ENCODE peak calls at places on chromosomes 13 and 19, in ten cellular contexts. One of them, this sample, is unnamed.

GRCh38 chr13:48978942-48979601 is 3.4 kb downstream of the FNDC3A start:
- DNase-seq in mammary epithelial cell: no peak
- DNase-seq in AG04450: no peak
- DNase-seq in body of pancreas: no peak
- DNase-seq in HAP-1: no peak
- DNase-seq in fibroblast of villous mesenchyme: peak
- DNase-seq in A549: no peak
- DNase-seq in choroid plexus epithelial cell: no peak
- DNase-seq in LNCaP clone FGC: no peak
- DNase-seq in endothelial cell of umbilical vein: no peak
- DNase-seq in this sample: no peak

GRCh38 chr13:108020027-108020426 is 195.3 kb downstream of the LIG4 start:
- DNase-seq in mammary epithelial cell: no peak
- DNase-seq in AG04450: no peak
- DNase-seq in body of pancreas: no peak
- DNase-seq in HAP-1: no peak
- DNase-seq in fibroblast of villous mesenchyme: no peak
- DNase-seq in A549: no peak
- DNase-seq in choroid plexus epithelial cell: no peak
- DNase-seq in LNCaP clone FGC: no peak
- DNase-seq in endothelial cell of umbilical vein: no peak
- DNase-seq in this sample: no peak

GRCh38 chr19:1474765-1475351 is 4.2 kb downstream of the C19orf25 start:
- DNase-seq in mammary epithelial cell: no peak
- DNase-seq in AG04450: no peak
- DNase-seq in body of pancreas: no peak
- DNase-seq in HAP-1: no peak
- DNase-seq in fibroblast of villous mesenchyme: no peak
- DNase-seq in A549: no peak
- DNase-seq in choroid plexus epithelial cell: no peak
- DNase-seq in LNCaP clone FGC: no peak
- DNase-seq in endothelial cell of umbilical vein: no peak
- DNase-seq in this sample: no peak

GRCh38 chr19:17687141-17687856 is 855 bp downstream of the UNC13A start:
- DNase-seq in mammary epithelial cell: no peak
- DNase-seq in AG04450: no peak
- DNase-seq in body of pancreas: no peak
- DNase-seq in HAP-1: no peak
- DNase-seq in fibroblast of villous mesenchyme: no peak
- DNase-seq in A549: peak
- DNase-seq in choroid plexus epithelial cell: no peak
- DNase-seq in LNCaP clone FGC: no peak
- DNase-seq in endothelial cell of umbilical vein: no peak
- DNase-seq in this sample: no peak

GRCh38 chr19:14563989-14564650 is 7.7 kb downstream of the NDUFB7 start:
- DNase-seq in mammary epithelial cell: peak
- DNase-seq in AG04450: no peak
- DNase-seq in body of pancreas: peak
- DNase-seq in HAP-1: peak
- DNase-seq in fibroblast of villous mesenchyme: peak
- DNase-seq in A549: peak
- DNase-seq in choroid plexus epithelial cell: peak
- DNase-seq in LNCaP clone FGC: no peak
- DNase-seq in endothelial cell of umbilical vein: no peak
- DNase-seq in this sample: no peak

GRCh38 chr13:106610511-106610910 is 42.6 kb upstream of the ARGLU1 start:
- DNase-seq in mammary epithelial cell: peak
- DNase-seq in AG04450: peak
- DNase-seq in body of pancreas: no peak
- DNase-seq in HAP-1: no peak
- DNase-seq in fibroblast of villous mesenchyme: no peak
- DNase-seq in A549: no peak
- DNase-seq in choroid plexus epithelial cell: peak
- DNase-seq in LNCaP clone FGC: no peak
- DNase-seq in endothelial cell of umbilical vein: no peak
- DNase-seq in this sample: no peak

GRCh38 chr19:47200530-47200929 is 30.5 kb downstream of the BBC3 start:
- DNase-seq in mammary epithelial cell: no peak
- DNase-seq in AG04450: no peak
- DNase-seq in body of pancreas: no peak
- DNase-seq in HAP-1: no peak
- DNase-seq in fibroblast of villous mesenchyme: no peak
- DNase-seq in A549: no peak
- DNase-seq in choroid plexus epithelial cell: no peak
- DNase-seq in LNCaP clone FGC: no peak
- DNase-seq in endothelial cell of umbilical vein: no peak
- DNase-seq in this sample: no peak

GRCh38 chr13:66237411-66238062 is 992.6 kb downstream of the PCDH9 start:
- DNase-seq in mammary epithelial cell: no peak
- DNase-seq in AG04450: no peak
- DNase-seq in body of pancreas: no peak
- DNase-seq in HAP-1: peak
- DNase-seq in fibroblast of villous mesenchyme: no peak
- DNase-seq in A549: peak
- DNase-seq in choroid plexus epithelial cell: peak
- DNase-seq in LNCaP clone FGC: no peak
- DNase-seq in endothelial cell of umbilical vein: no peak
- DNase-seq in this sample: no peak

GRCh38 chr13:75256922-75257321 is 225.0 kb downstream of the TBC1D4 start:
- DNase-seq in mammary epithelial cell: peak
- DNase-seq in AG04450: no peak
- DNase-seq in body of pancreas: no peak
- DNase-seq in HAP-1: no peak
- DNase-seq in fibroblast of villous mesenchyme: no peak
- DNase-seq in A549: no peak
- DNase-seq in choroid plexus epithelial cell: peak
- DNase-seq in LNCaP clone FGC: no peak
- DNase-seq in endothelial cell of umbilical vein: no peak
- DNase-seq in this sample: no peak

GRCh38 chr19:16588089-16588823 is 16.0 kb upstream of the SLC35E1 start:
- DNase-seq in mammary epithelial cell: peak
- DNase-seq in AG04450: no peak
- DNase-seq in body of pancreas: peak
- DNase-seq in HAP-1: no peak
- DNase-seq in fibroblast of villous mesenchyme: peak
- DNase-seq in A549: no peak
- DNase-seq in choroid plexus epithelial cell: no peak
- DNase-seq in LNCaP clone FGC: no peak
- DNase-seq in endothelial cell of umbilical vein: peak
- DNase-seq in this sample: no peak
- H3K4me3 ChIP-seq in mammary epithelial cell: no peak
- H3K4me3 ChIP-seq in AG04450: peak
- H3K4me3 ChIP-seq in body of pancreas: no peak
- H3K4me3 ChIP-seq in HAP-1: no peak
- H3K4me3 ChIP-seq in fibroblast of villous mesenchyme: peak
- H3K4me3 ChIP-seq in A549: no peak
- H3K4me3 ChIP-seq in choroid plexus epithelial cell: no peak
- H3K4me3 ChIP-seq in LNCaP clone FGC: no peak
- H3K4me3 ChIP-seq in endothelial cell of umbilical vein: no peak
- H3K4me3 ChIP-seq in this sample: no peak

GRCh38 chr19:38665950-38666661 is 18.7 kb downstream of the ACTN4 start:
- DNase-seq in mammary epithelial cell: no peak
- DNase-seq in AG04450: no peak
- DNase-seq in body of pancreas: peak
- DNase-seq in HAP-1: peak
- DNase-seq in fibroblast of villous mesenchyme: peak
- DNase-seq in A549: peak
- DNase-seq in choroid plexus epithelial cell: no peak
- DNase-seq in LNCaP clone FGC: no peak
- DNase-seq in endothelial cell of umbilical vein: peak
- DNase-seq in this sample: no peak
- H3K4me3 ChIP-seq in mammary epithelial cell: no peak
- H3K4me3 ChIP-seq in AG04450: peak
- H3K4me3 ChIP-seq in body of pancreas: no peak
- H3K4me3 ChIP-seq in HAP-1: no peak
- H3K4me3 ChIP-seq in fibroblast of villous mesenchyme: no peak
- H3K4me3 ChIP-seq in A549: peak
- H3K4me3 ChIP-seq in choroid plexus epithelial cell: no peak
- H3K4me3 ChIP-seq in LNCaP clone FGC: no peak
- H3K4me3 ChIP-seq in endothelial cell of umbilical vein: no peak
- H3K4me3 ChIP-seq in this sample: no peak

DNA sequence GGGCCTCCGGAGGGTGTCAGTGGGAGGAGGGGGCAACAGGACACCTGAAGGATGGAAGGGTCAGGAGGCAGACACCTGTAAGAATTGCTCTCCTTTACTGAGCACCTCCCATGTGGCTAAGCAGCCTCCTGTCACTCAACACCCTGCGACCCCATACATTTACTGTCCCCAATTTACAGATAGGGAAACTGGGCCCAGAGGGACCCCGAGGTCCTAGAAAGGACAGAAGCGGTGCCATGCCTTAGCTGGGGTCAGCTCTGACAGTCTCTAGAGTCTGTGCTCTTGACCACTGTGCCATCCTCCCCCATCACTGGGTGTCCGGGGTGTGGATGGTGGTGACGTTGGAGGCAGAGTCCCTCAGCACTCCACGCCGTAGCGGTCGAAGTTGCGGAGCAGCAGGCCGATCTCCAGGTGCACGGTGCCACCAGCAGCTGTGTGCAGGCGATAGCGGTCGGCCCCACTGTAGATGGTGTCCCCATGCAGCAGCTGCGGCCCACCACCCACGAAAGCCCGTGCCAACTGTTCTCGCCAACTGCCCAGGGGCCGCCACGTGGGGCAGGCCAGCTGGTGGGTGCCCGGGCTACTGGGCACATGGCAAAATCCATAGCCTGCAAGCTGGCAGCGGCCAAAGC is 737 bp upstream of the TGFB1 start:
- DNase-seq in mammary epithelial cell: no peak
- DNase-seq in AG04450: no peak
- DNase-seq in body of pancreas: no peak
- DNase-seq in HAP-1: no peak
- DNase-seq in fibroblast of villous mesenchyme: no peak
- DNase-seq in A549: no peak
- DNase-seq in choroid plexus epithelial cell: no peak
- DNase-seq in LNCaP clone FGC: no peak
- DNase-seq in endothelial cell of umbilical vein: no peak
- DNase-seq in this sample: no peak
- H3K4me3 ChIP-seq in mammary epithelial cell: no peak
- H3K4me3 ChIP-seq in AG04450: peak
- H3K4me3 ChIP-seq in body of pancreas: no peak
- H3K4me3 ChIP-seq in HAP-1: peak
- H3K4me3 ChIP-seq in fibroblast of villous mesenchyme: peak
- H3K4me3 ChIP-seq in A549: peak
- H3K4me3 ChIP-seq in choroid plexus epithelial cell: peak
- H3K4me3 ChIP-seq in LNCaP clone FGC: no peak
- H3K4me3 ChIP-seq in endothelial cell of umbilical vein: peak
- H3K4me3 ChIP-seq in this sample: peak

GRCh38 chr13:76976488-76976887 is 15.4 kb upstream of the CLN5 start:
- DNase-seq in mammary epithelial cell: peak
- DNase-seq in AG04450: no peak
- DNase-seq in body of pancreas: no peak
- DNase-seq in HAP-1: no peak
- DNase-seq in fibroblast of villous mesenchyme: peak
- DNase-seq in A549: no peak
- DNase-seq in choroid plexus epithelial cell: peak
- DNase-seq in LNCaP clone FGC: no peak
- DNase-seq in endothelial cell of umbilical vein: no peak
- DNase-seq in this sample: no peak

GRCh38 chr13:76983676-76984075 is 8.2 kb upstream of the CLN5 start:
- DNase-seq in mammary epithelial cell: no peak
- DNase-seq in AG04450: no peak
- DNase-seq in body of pancreas: no peak
- DNase-seq in HAP-1: no peak
- DNase-seq in fibroblast of villous mesenchyme: no peak
- DNase-seq in A549: no peak
- DNase-seq in choroid plexus epithelial cell: no peak
- DNase-seq in LNCaP clone FGC: no peak
- DNase-seq in endothelial cell of umbilical vein: no peak
- DNase-seq in this sample: no peak

GRCh38 chr13:76982051-76982450 is 9.8 kb upstream of the CLN5 start:
- DNase-seq in mammary epithelial cell: no peak
- DNase-seq in AG04450: no peak
- DNase-seq in body of pancreas: no peak
- DNase-seq in HAP-1: no peak
- DNase-seq in fibroblast of villous mesenchyme: no peak
- DNase-seq in A549: no peak
- DNase-seq in choroid plexus epithelial cell: no peak
- DNase-seq in LNCaP clone FGC: no peak
- DNase-seq in endothelial cell of umbilical vein: no peak
- DNase-seq in this sample: no peak

GRCh38 chr13:76976929-76977328 is 15.0 kb upstream of the CLN5 start:
- DNase-seq in mammary epithelial cell: no peak
- DNase-seq in AG04450: no peak
- DNase-seq in body of pancreas: no peak
- DNase-seq in HAP-1: no peak
- DNase-seq in fibroblast of villous mesenchyme: no peak
- DNase-seq in A549: no peak
- DNase-seq in choroid plexus epithelial cell: no peak
- DNase-seq in LNCaP clone FGC: no peak
- DNase-seq in endothelial cell of umbilical vein: no peak
- DNase-seq in this sample: no peak

DNA sequence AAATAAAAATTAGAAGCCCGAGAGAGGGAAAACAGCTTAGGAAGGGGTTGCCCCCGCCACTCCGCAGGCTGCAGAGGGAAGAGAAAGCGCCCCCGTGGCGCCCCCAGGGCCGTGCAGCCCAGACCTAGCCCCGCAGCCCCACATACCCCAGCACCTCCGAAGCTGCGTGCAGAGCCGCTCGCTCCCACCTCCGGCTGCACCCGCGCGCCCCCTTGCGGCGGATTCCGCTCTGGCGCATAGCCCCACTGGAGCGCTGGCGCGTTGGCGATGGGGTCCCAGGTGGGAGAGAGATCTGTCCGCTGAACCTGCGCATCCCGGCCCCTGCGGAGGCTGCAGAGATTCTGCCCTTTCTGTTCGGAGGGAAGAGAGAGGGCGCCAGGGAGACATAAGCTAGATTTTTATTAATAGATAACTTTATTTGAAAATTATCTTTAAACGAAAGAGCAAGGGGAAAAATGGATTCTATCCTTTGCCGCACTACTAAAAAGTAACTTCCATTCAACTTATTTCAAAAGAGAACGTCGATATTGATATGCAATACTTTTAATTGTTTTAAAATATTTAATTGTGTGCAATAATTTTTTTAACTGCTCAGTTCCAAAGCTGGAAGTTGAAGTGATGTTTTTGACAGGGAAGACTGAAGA is 11.7 kb upstream of the CLN5 start:
- DNase-seq in mammary epithelial cell: peak
- DNase-seq in AG04450: peak
- DNase-seq in body of pancreas: peak
- DNase-seq in HAP-1: peak
- DNase-seq in fibroblast of villous mesenchyme: peak
- DNase-seq in A549: peak
- DNase-seq in choroid plexus epithelial cell: peak
- DNase-seq in LNCaP clone FGC: no peak
- DNase-seq in endothelial cell of umbilical vein: peak
- DNase-seq in this sample: no peak
- H3K4me3 ChIP-seq in mammary epithelial cell: peak
- H3K4me3 ChIP-seq in AG04450: peak
- H3K4me3 ChIP-seq in body of pancreas: no peak
- H3K4me3 ChIP-seq in HAP-1: peak
- H3K4me3 ChIP-seq in fibroblast of villous mesenchyme: peak
- H3K4me3 ChIP-seq in A549: peak
- H3K4me3 ChIP-seq in choroid plexus epithelial cell: peak
- H3K4me3 ChIP-seq in LNCaP clone FGC: peak
- H3K4me3 ChIP-seq in endothelial cell of umbilical vein: no peak
- H3K4me3 ChIP-seq in this sample: peak

This sample was measured in epithelial cell of proximal tubule.